ENCODE peak calls at places on chromosomes 1 and 21, in nine cellular contexts. U is NB4, K is A549, Z is stomach, H is cardiac fibroblast, O is epithelial cell of esophagus, G is IMR-90, D is hepatocyte, P is DND-41. S is an unnamed sample.

GRCh38 chr1:214364335-214364734 is 83.4 kb downstream of the SMYD2 start:
- DNase-seq in K (no peak), P (no peak), G (no peak), U (no peak), H (peak), O (no peak), D (peak), Z (no peak), S (no peak)

GRCh38 chr1:12617511-12617900 is 504 bp downstream of the DHRS3 start:
- DNase-seq in P (no peak), H (no peak), D (peak), O (peak), Z (peak), G (no peak), U (no peak), K (no peak), S (no peak)

GRCh38 chr1:2535455-2535854 is 5.4 kb upstream of the HES5 start:
- DNase-seq in U (no peak), O (no peak), Z (no peak), H (no peak), D (no peak), G (no peak), K (no peak), P (no peak), S (no peak)

GRCh38 chr1:213982814-213983588 is 4.8 kb upstream of the PROX1 start:
- DNase-seq in H (no peak), P (no peak), U (no peak), G (no peak), D (peak), Z (no peak), K (no peak), O (no peak), S (no peak)

GRCh38 chr1:17010601-17011438 is 908 bp downstream of the ATP13A2 start:
- DNase-seq in P (peak), D (no peak), G (peak), O (peak), K (no peak), U (peak), Z (peak), H (peak), S (no peak)

GRCh38 chr1:22517936-22518335 is 45.4 kb upstream of the EPHA8 start:
- DNase-seq in U (no peak), K (no peak), H (no peak), G (peak), O (no peak), P (no peak), D (no peak), Z (no peak), S (no peak)

GRCh38 chr21:34274001-34274400 is 89.8 kb upstream of the KCNE2 start:
- DNase-seq in K (no peak), P (no peak), D (no peak), H (peak), O (peak), U (no peak), G (peak), Z (no peak), S (no peak)

GRCh38 chr21:15552914-15553491 is 176.8 kb upstream of the USP25 start:
- DNase-seq in O (peak), K (peak), Z (no peak), H (peak), P (no peak), D (peak), G (peak), U (peak), S (no peak)

GRCh38 chr1:173118404-173118803 is 67.7 kb upstream of the TNFSF18 start:
- DNase-seq in O (no peak), Z (no peak), U (no peak), D (no peak), P (no peak), G (no peak), K (no peak), H (no peak), S (no peak)

GRCh38 chr1:8992936-8993687 is 33.1 kb downstream of the SLC2A7 start:
- DNase-seq in O (no peak), D (no peak), P (no peak), Z (no peak), G (no peak), K (no peak), U (no peak), H (no peak), S (no peak)
- TF ChIP-seq CTCF in O (peak), D (peak), P (peak), Z (no peak), G (peak), K (no peak), U (no peak), H (peak), S (peak)

GRCh38 chr1:20589331-20590312 is 725 bp downstream of the CDA start:
- DNase-seq in P (no peak), H (peak), O (peak), Z (no peak), U (peak), K (no peak), D (peak), G (peak), S (no peak)
- H3K4me3 ChIP-seq in P (no peak), H (peak), O (peak), Z (peak), U (peak), K (peak), D (no peak), G (no peak), S (no peak)

GRCh38 chr1:28087614-28088167 is 719 bp downstream of the EYA3 start:
- DNase-seq in Z (no peak), H (peak), K (no peak), U (peak), G (peak), P (peak), D (peak), O (peak), S (no peak)
- TF ChIP-seq CTCF in Z (no peak), H (peak), K (peak), U (no peak), G (peak), P (peak), D (no peak), O (peak), S (peak)

GRCh38 chr1:207088731-207089626 is at the start of gene C4BPB:
- DNase-seq in D (peak), P (peak), U (no peak), Z (peak), K (peak), G (no peak), O (peak), H (no peak), S (no peak)
- H3K4me3 ChIP-seq in D (peak), P (peak), U (no peak), Z (peak), K (no peak), G (no peak), O (no peak), H (no peak), S (no peak)

DNA sequence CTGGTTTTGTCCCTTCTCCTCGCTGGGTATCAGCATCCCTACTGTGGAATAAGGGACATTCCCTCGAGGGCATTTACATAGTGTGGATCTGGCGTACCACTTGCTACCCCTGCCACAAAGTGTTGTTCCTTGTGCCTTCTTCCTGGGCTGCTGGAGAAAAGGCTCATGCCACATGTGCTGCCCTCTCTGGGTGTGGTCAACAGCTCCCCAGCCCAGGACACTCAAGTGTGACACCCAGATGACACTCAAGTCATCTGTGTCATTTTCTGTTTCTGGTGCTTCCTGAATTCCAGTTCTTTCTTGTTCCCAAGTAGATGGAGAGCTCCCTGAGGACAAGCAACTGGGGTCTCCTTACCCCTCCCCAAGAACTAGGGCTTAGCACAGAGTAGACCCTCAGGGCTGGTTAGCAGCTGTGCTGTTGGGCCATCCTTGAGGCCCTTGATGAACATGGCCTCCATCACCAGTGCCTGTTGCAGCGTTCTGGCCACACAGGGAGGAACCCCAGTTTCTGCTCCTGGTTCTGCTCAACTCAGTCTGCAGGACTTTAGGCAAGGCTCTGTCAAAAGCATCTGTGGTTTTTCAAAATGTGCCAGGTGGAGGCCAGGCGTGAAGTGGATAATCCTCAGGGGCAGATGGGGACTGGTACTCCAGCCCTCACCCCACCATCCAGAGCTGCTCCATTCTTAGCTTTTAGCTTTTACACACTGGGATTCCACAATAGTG is 49.1 kb upstream of the CLIC4 start:
- DNase-seq in U (no peak), Z (no peak), K (no peak), D (no peak), G (no peak), O (no peak), H (no peak), P (no peak), S (no peak)
- TF ChIP-seq CTCF in U (no peak), Z (no peak), K (no peak), D (no peak), G (no peak), O (no peak), H (no peak), P (no peak), S (no peak)

GRCh38 chr1:171655215-171656116 is 3.0 kb upstream of the MYOC start:
- DNase-seq in O (peak), P (peak), H (peak), U (peak), G (peak), K (peak), D (peak), Z (peak), S (no peak)
- H3K4me3 ChIP-seq in O (no peak), P (no peak), H (peak), U (no peak), G (no peak), K (no peak), D (no peak), Z (no peak), S (no peak)

GRCh38 chr21:45891388-45892155 is 90.0 kb upstream of the COL6A1 start:
- DNase-seq in O (no peak), P (no peak), U (no peak), D (no peak), G (peak), H (no peak), K (no peak), Z (no peak), S (no peak)

GRCh38 chr21:45887788-45888187 is 93.8 kb upstream of the COL6A1 start:
- DNase-seq in D (no peak), G (no peak), P (no peak), H (no peak), U (no peak), K (no peak), O (no peak), Z (no peak), S (no peak)

GRCh38 chr21:45889115-45889708 is 92.4 kb upstream of the COL6A1 start:
- DNase-seq in H (no peak), K (no peak), P (no peak), U (no peak), O (no peak), D (no peak), Z (no peak), G (no peak), S (no peak)

GRCh38 chr21:45888361-45889009 is 93.1 kb upstream of the COL6A1 start:
- DNase-seq in U (no peak), D (no peak), H (no peak), P (no peak), O (no peak), G (no peak), K (no peak), Z (no peak), S (no peak)

DNA sequence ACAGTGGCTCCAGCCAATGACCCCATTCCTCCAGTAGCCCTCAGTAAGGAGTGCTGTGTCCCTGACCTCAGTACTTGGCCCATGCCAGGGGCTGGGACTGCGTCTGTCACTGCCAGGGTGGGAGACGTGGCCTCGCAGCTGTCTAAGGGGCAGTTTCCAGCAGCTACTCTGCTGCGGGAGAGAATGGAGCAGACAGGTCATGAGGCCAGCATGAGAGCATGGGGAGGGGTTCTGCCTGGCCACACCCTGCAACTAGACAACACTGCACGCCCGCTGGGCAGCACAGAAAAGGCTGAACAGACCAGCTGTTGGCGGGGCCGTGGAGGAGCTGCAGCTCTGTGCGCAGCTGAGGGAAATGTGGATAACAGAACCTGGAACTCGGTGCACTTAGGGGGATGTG is 91.6 kb upstream of the COL6A1 start:
- DNase-seq in O (no peak), G (no peak), P (no peak), K (no peak), D (no peak), Z (no peak), H (no peak), U (no peak), S (no peak)
- TF ChIP-seq CTCF in O (no peak), G (no peak), P (no peak), K (no peak), D (no peak), Z (no peak), H (no peak), U (no peak), S (no peak)

GRCh38 chr1:68175621-68176398 is 56.5 kb downstream of the WLS start:
- DNase-seq in U (no peak), K (no peak), D (peak), P (no peak), G (peak), Z (peak), O (peak), H (peak), S (no peak)
- H3K4me3 ChIP-seq in U (no peak), K (no peak), D (no peak), P (no peak), G (no peak), Z (no peak), O (no peak), H (no peak), S (no peak)

GRCh38 chr1:45216861-45217260 is 10.5 kb upstream of the ZSWIM5 start:
- DNase-seq in O (no peak), D (no peak), U (no peak), H (no peak), G (no peak), K (no peak), Z (no peak), P (no peak), S (no peak)
- TF ChIP-seq CTCF in O (no peak), D (no peak), U (no peak), H (no peak), G (no peak), K (no peak), Z (no peak), P (no peak), S (no peak)

DNA sequence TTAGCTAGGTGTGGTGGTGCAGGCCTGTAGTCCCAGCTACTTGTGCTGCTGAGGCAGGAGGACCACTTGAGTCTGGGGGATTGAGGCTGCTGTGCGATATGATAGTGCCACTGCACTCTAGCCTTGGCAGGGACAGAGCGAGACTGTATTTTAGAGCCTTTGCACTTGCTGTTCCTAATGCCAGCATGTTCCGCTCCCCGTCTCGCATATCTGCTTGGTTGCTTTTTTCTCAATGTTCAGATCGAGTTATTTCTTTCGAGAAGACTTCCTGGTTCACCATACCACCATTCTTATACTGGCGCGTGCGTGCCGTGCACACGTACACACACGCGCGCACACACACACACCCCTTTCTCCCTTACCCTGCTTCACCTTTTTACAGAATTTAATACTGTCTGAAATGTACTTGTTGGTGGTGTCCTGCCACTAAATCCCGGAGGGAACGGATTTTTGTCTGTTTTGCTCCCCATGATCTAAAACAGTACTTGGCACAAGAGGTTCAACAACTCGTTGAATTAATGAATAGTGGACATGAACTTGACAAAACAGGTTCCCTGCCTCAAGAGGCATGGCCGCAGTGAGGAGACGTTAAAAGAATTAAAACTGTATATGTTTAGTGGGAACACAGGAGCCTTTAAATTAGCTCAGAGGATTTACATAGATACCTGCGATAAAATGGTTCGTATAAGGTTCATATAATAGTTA is 1.1 kb upstream of the RPRD2 start:
- DNase-seq in U (no peak), K (no peak), H (no peak), D (no peak), O (no peak), G (no peak), P (no peak), Z (no peak), S (no peak)
- H3K4me3 ChIP-seq in U (peak), K (peak), H (peak), D (peak), O (peak), G (peak), P (peak), Z (peak), S (peak)